ENCODE peak calls at places on chromosomes 2 and 18, in eight cellular contexts. K, B, J, W, P, I, D and U are unnamed samples.

GRCh38 chr2:145066795-145067194 is 546.9 kb upstream of the ZEB2 start:
- DNase-seq in K (no peak), B (no peak), J (no peak), W (no peak), P (no peak), I (no peak), D (no peak), U (no peak)

GRCh38 chr2:106534471-106534870 is 47.3 kb downstream of the CD8B2 start:
- DNase-seq in K (no peak), B (no peak), J (no peak), W (no peak), P (peak), I (no peak), D (no peak), U (peak)

GRCh38 chr2:236998250-236998649 is 87.4 kb upstream of the COPS8 start:
- DNase-seq in K (peak), B (no peak), J (no peak), W (no peak), P (no peak), I (no peak), D (peak), U (no peak)

GRCh38 chr2:166632616-166633015 is 138.6 kb upstream of the SCN7A start:
- DNase-seq in K (peak), B (no peak), J (no peak), W (no peak), P (peak), I (no peak), D (peak), U (no peak)

GRCh38 chr2:45855374-45855773 is 203.9 kb downstream of the PRKCE start:
- DNase-seq in K (peak), B (no peak), J (no peak), W (no peak), P (no peak), I (no peak), D (no peak), U (no peak)

GRCh38 chr2:11778923-11779757 is 32.7 kb downstream of the LPIN1 start:
- DNase-seq in K (peak), B (peak), J (peak), W (peak), P (peak), I (peak), D (peak), U (peak)

GRCh38 chr2:67057901-67058703 is 339.0 kb upstream of the ETAA1 start:
- DNase-seq in K (peak), B (no peak), J (no peak), W (peak), P (no peak), I (no peak), D (no peak), U (no peak)

GRCh38 chr2:236306825-236307540 is 42.8 kb upstream of the ASB18 start:
- DNase-seq in K (no peak), B (no peak), J (no peak), W (no peak), P (no peak), I (no peak), D (no peak), U (no peak)

GRCh38 chr2:195899226-195899625 is 169.4 kb downstream of the DNAH7 start:
- DNase-seq in K (peak), B (no peak), J (no peak), W (no peak), P (no peak), I (no peak), D (no peak), U (no peak)

GRCh38 chr2:70726947-70727725 is 40.9 kb downstream of the ADD2 start:
- DNase-seq in K (peak), B (no peak), J (no peak), W (no peak), P (no peak), I (no peak), D (peak), U (peak)

GRCh38 chr2:95531254-95531771 is 46.8 kb upstream of the TRIM43B start:
- DNase-seq in K (no peak), B (no peak), J (no peak), W (no peak), P (no peak), I (no peak), D (no peak), U (no peak)

GRCh38 chr2:20185176-20186022 is 39.5 kb downstream of the SDC1 start:
- DNase-seq in K (peak), B (no peak), J (no peak), W (no peak), P (no peak), I (no peak), D (peak), U (peak)

GRCh38 chr18:37309861-37310260 is 255.7 kb downstream of the CELF4 start:
- DNase-seq in K (no peak), B (no peak), J (no peak), W (no peak), P (no peak), I (no peak), D (no peak), U (no peak)

GRCh38 chr2:65382776-65383357 is 49.5 kb downstream of the SPRED2 start:
- DNase-seq in K (peak), B (peak), J (peak), W (peak), P (peak), I (no peak), D (peak), U (peak)

GRCh38 chr2:2826621-2827020 is 495.5 kb upstream of the MYT1L start:
- DNase-seq in K (no peak), B (no peak), J (no peak), W (no peak), P (no peak), I (no peak), D (no peak), U (no peak)

GRCh38 chr2:220503446-220503845 is 876.0 kb downstream of the SLC4A3 start:
- DNase-seq in K (no peak), B (no peak), J (no peak), W (no peak), P (no peak), I (no peak), D (no peak), U (no peak)

GRCh38 chr2:67650292-67651133 is 253.4 kb downstream of the ETAA1 start:
- DNase-seq in K (peak), B (peak), J (no peak), W (peak), P (peak), I (peak), D (peak), U (peak)

GRCh38 chr2:112627060-112628040 is 18.4 kb upstream of the SLC20A1 start:
- DNase-seq in K (peak), B (peak), J (no peak), W (peak), P (no peak), I (no peak), D (peak), U (no peak)

GRCh38 chr2:122117371-122117770 is 361.9 kb downstream of the TSN start:
- DNase-seq in K (no peak), B (no peak), J (no peak), W (no peak), P (no peak), I (no peak), D (no peak), U (no peak)

GRCh38 chr2:224958466-224958857 is 83.8 kb downstream of the DOCK10 start:
- DNase-seq in K (peak), B (no peak), J (no peak), W (peak), P (no peak), I (peak), D (no peak), U (peak)

GRCh38 chr2:9106338-9107167 is 100.1 kb upstream of the ASAP2 start:
- DNase-seq in K (no peak), B (no peak), J (no peak), W (no peak), P (no peak), I (no peak), D (no peak), U (no peak)

GRCh38 chr2:86372641-86373502 is 35.4 kb upstream of the REEP1 start:
- DNase-seq in K (peak), B (peak), J (peak), W (peak), P (peak), I (peak), D (peak), U (no peak)

GRCh38 chr2:179344280-179344961 is 79.8 kb upstream of the SESTD1 start:
- DNase-seq in K (peak), B (no peak), J (no peak), W (peak), P (no peak), I (no peak), D (peak), U (peak)

GRCh38 chr2:40168032-40168431 is 283.9 kb downstream of the SLC8A1 start:
- DNase-seq in K (no peak), B (no peak), J (no peak), W (peak), P (no peak), I (no peak), D (no peak), U (no peak)

GRCh38 chr2:161426788-161427412 is 10.8 kb downstream of the TBR1 start:
- DNase-seq in K (peak), B (no peak), J (no peak), W (no peak), P (peak), I (peak), D (no peak), U (peak)

GRCh38 chr2:202705446-202706020 is 70.8 kb downstream of the FAM117B start:
- DNase-seq in K (no peak), B (no peak), J (no peak), W (no peak), P (no peak), I (no peak), D (no peak), U (no peak)

GRCh38 chr2:60699617-60700016 is 56.5 kb upstream of the PAPOLG start:
- DNase-seq in K (no peak), B (no peak), J (no peak), W (no peak), P (peak), I (no peak), D (no peak), U (no peak)
- H3K4me2 ChIP-seq in K (no peak), B (no peak), J (no peak), W (no peak), P (no peak), I (no peak), D (no peak), U (no peak)

DNA sequence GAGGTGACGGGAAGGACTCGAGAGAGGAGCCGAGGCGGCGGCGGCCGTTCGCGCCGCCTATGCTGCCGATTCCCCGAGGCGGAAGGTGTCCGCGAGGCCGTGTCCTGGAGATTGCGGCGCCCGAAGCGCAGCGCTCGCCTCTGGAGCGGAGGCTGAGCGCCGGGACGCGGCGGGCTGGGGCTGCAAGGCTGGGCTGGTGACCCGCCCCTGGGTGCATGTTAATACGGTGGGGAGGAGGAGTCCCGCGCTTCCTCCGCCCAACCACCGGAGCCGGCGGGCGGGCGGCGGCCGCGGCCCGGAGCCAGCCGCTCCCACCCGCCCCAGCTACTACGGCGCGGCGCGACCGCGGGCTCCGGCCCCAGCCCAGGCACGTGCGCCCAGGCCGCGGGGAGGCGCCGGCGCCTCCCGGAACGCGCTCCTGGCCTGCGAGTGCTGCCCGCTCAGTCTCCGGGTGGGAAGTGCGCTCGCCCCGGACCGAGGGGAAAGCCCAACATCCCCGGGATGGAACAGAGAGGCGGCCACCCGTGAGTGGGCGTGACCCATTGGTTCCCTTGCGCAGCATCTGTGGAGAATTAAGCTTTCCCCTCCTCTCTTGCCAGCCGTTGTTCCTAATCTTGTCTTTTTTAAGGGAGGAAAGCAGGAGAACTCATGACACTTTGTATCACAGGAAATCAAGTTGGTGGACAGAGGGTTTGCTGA is at the start of gene DLGAP1:
- DNase-seq in K (no peak), B (no peak), J (no peak), W (peak), P (peak), I (peak), D (peak), U (peak)
- H3K4me3 ChIP-seq in K (no peak), B (no peak), J (no peak), W (peak), P (peak), I (peak), D (peak), U (no peak)

DNA sequence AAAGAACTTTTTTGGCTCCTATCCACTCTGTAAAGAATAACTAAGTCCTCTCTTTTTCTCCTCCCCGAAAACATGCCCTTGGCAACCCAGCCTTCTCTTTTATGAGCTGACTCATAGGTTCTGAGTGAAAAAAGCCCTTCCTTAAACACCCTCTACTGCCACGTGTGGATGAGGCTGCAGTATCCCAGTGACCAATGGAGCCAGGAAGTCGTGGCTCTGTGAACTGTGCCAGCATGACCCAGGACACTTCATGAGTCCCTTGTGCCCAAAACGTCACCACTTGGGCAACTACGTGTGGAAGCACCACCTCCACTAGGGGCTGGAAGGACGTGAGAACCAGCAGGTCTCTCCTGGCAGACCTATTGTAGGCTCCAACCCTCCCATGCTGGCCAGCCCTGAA is 349.6 kb downstream of the TNS1 start:
- DNase-seq in K (peak), B (peak), J (no peak), W (peak), P (no peak), I (no peak), D (peak), U (peak)
- TF ChIP-seq CTCF in K (peak), B (no peak), J (no peak), W (peak), P (no peak), I (no peak), D (no peak), U (peak)

DNA sequence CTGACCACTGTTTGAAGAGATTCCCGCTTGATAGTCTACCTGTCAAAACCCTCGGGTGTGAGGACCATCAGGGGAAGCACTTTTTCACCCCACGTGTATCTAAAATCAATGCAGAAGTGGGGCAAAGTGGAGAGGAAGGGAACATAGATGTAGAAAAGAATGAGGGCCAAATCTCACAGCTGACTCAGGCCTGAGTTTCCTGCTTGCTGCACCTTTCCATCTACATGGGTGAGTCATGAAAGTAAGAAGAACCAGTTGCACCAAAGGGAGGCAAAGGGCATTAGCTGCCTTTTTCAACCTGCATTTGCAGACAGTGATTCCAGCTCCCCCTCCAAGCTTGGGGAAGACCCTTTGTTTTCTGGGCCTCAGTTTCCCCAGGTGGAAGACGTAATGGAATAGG is 100.2 kb upstream of the MYCN start:
- DNase-seq in K (no peak), B (no peak), J (no peak), W (peak), P (no peak), I (no peak), D (peak), U (no peak)
- H3K4me2 ChIP-seq in K (no peak), B (no peak), J (no peak), W (no peak), P (no peak), I (no peak), D (no peak), U (no peak)

DNA sequence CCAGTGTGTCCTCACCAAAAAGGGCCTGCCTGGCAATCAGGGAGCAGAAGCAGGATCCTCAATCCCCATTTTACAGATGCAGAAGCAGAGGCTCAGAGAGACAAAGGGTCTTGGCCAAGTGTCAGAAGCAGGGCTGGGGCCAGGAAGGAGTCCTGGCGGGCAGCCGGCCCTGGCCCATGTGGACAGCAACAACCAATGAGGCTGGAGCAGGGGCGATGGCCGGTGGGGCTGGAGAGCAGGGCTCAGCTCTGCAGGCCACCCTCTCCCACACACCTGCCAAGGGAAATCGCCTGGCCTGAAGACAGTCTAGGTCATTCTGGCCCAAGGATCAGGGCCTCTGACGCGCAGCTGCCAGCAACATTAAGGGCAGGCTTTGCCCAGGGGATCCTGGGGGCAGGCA is 243.9 kb downstream of the ATAD2B start:
- DNase-seq in K (no peak), B (no peak), J (no peak), W (no peak), P (no peak), I (no peak), D (no peak), U (no peak)
- H3K4me3 ChIP-seq in K (no peak), B (no peak), J (no peak), W (no peak), P (no peak), I (no peak), D (no peak), U (no peak)

DNA sequence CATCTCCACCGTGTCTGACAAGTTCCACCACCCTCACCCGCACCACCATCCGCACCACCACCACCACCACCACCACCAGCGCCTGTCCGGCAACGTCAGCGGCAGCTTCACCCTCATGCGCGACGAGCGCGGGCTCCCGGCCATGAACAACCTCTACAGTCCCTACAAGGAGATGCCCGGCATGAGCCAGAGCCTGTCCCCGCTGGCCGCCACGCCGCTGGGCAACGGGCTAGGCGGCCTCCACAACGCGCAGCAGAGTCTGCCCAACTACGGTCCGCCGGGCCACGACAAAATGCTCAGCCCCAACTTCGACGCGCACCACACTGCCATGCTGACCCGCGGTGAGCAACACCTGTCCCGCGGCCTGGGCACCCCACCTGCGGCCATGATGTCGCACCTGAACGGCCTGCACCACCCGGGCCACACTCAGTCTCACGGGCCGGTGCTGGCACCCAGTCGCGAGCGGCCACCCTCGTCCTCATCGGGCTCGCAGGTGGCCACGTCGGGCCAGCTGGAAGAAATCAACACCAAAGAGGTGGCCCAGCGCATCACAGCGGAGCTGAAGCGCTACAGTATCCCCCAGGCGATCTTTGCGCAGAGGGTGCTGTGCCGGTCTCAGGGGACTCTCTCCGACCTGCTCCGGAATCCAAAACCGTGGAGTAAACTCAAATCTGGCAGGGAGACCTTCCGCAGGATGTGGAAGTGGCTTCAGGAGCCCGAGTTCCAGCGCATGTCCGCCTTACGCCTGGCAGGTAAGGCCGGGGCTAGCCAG is 1.2 kb downstream of the ONECUT2 start:
- DNase-seq in K (no peak), B (no peak), J (no peak), W (no peak), P (peak), I (peak), D (no peak), U (no peak)
- TF ChIP-seq CTCF in K (no peak), B (no peak), J (no peak), W (no peak), P (no peak), I (no peak), D (no peak), U (no peak)